ENCODE peak calls at places on chromosomes 16 and 17, in four cellular contexts. Q is cerebellum; G is T-helper 2 cell; Z is stimulated activated CD4-positive, alpha-beta T cell treated with anti-CD3 and anti-CD28 coated beads, Interleukin-1b, Interleukin-23, amount 100 ng/mL, for 1 hour. K is an unnamed sample.

GRCh38 chr16:3281222-3281621 is 2.1 kb upstream of the ZNF263 start:
- DNase-seq in Q (no peak), G (no peak), Z (no peak), K (no peak)

GRCh38 chr17:31392856-31393748 is 1.6 kb downstream of the RAB11FIP4 start:
- DNase-seq in Q (peak; percentile 78), G (no peak), Z (no peak), K (no peak)

GRCh38 chr16:1537763-1538289 is 4.4 kb downstream of the TMEM204 start:
- DNase-seq in Q (no peak), G (no peak), Z (no peak), K (no peak)

GRCh38 chr16:2250652-2251280 is 621 bp downstream of the ECI1 start:
- DNase-seq in Q (no peak), G (no peak), Z (no peak), K (peak; percentile 28)

GRCh38 chr16:16124438-16124837 is 98.9 kb downstream of the ABCC6 start:
- DNase-seq in Q (no peak), G (no peak), Z (no peak), K (no peak)

GRCh38 chr17:36550491-36551417 is 6.0 kb downstream of the GGNBP2 start:
- DNase-seq in Q (no peak), G (no peak), Z (no peak), K (no peak)

GRCh38 chr16:27241658-27242057 is 26.9 kb downstream of the NSMCE1 start:
- DNase-seq in Q (no peak), G (no peak), Z (no peak), K (no peak)

GRCh38 chr16:62190426-62190825 is 154.2 kb upstream of the CDH8 start:
- DNase-seq in Q (no peak), G (no peak), Z (no peak), K (no peak)

GRCh38 chr17:29195465-29196081 is 15.4 kb upstream of the MYO18A start:
- DNase-seq in Q (no peak), G (no peak), Z (no peak), K (no peak)

GRCh38 chr17:50839591-50840310 is 4.4 kb downstream of the WFIKKN2 start:
- DNase-seq in Q (no peak), G (no peak), Z (no peak), K (no peak)

GRCh38 chr16:17070882-17071592 is 399.7 kb downstream of the XYLT1 start:
- DNase-seq in Q (peak; percentile 4), G (peak; percentile 29), Z (peak; percentile 37), K (peak; percentile 78)